ENCODE peak calls at places on chromosomes 5 and 9, in nine cellular contexts. E is fibroblast of mammary gland, V is mucosa of descending colon, C is A549, P is sigmoid colon, K is HCT116, Q is gastrocnemius medialis, O is tibial nerve, X is mesendoderm. I is an unnamed sample.

GRCh38 chr5:96247097-96247675 is 185.9 kb downstream of the PCSK1 start:
- DNase-seq in O (no peak), Q (no peak), C (no peak), K (no peak), P (no peak), V (no peak), E (peak), X (peak), I (no peak)

GRCh38 chr9:17802249-17802857 is 223.5 kb downstream of the SH3GL2 start:
- DNase-seq in P (no peak), Q (no peak), X (peak), E (peak), C (peak), V (no peak), O (no peak), K (no peak), I (no peak)

GRCh38 chr9:118595719-118596305 is 773.4 kb downstream of the BRINP1 start:
- DNase-seq in X (peak), C (peak), K (no peak), Q (no peak), P (peak), E (peak), O (no peak), V (no peak), I (peak)

GRCh38 chr5:160514866-160515265 is 93.2 kb downstream of the PTTG1 start:
- DNase-seq in Q (no peak), P (no peak), C (no peak), X (peak), E (no peak), K (no peak), O (no peak), V (no peak), I (no peak)

GRCh38 chr5:68215888-68216736 is 556 bp downstream of the PIK3R1 start:
- DNase-seq in V (peak), O (no peak), C (peak), K (no peak), Q (peak), E (no peak), P (peak), X (peak), I (peak)

GRCh38 chr9:127225747-127226646 is 38.6 kb upstream of the GARNL3 start:
- DNase-seq in K (no peak), E (peak), P (no peak), X (peak), V (no peak), O (no peak), C (no peak), Q (no peak), I (peak)

GRCh38 chr5:67416133-67416937 is 219.7 kb upstream of the CD180 start:
- DNase-seq in O (no peak), K (no peak), C (no peak), E (no peak), V (no peak), P (no peak), Q (no peak), X (peak), I (peak)

GRCh38 chr5:122674412-122674811 is 100.5 kb upstream of the SNX2 start:
- DNase-seq in V (no peak), O (no peak), E (peak), K (no peak), P (no peak), Q (no peak), X (no peak), C (no peak), I (no peak)

GRCh38 chr9:133577463-133578112 is 31.6 kb downstream of the FAM163B start:
- DNase-seq in Q (no peak), E (no peak), P (no peak), C (no peak), X (no peak), K (no peak), V (no peak), O (no peak), I (no peak)

GRCh38 chr5:181261320-181262085 is 560 bp upstream of the TRIM52 start:
- DNase-seq in V (peak), K (peak), P (peak), O (peak), E (peak), X (peak), Q (no peak), C (peak), I (peak)

GRCh38 chr9:73093740-73094379 is 57.8 kb upstream of the ANXA1 start:
- DNase-seq in X (no peak), K (no peak), E (peak), V (no peak), C (no peak), Q (no peak), O (no peak), P (no peak), I (no peak)

GRCh38 chr5:72205431-72206009 is 98.2 kb downstream of the MAP1B start:
- DNase-seq in V (no peak), O (no peak), X (no peak), C (no peak), P (no peak), Q (no peak), E (no peak), K (no peak), I (no peak)

GRCh38 chr5:111013011-111013410 is 58.5 kb upstream of the TSLP start:
- DNase-seq in V (no peak), C (no peak), Q (no peak), P (no peak), E (no peak), K (no peak), X (no peak), O (no peak), I (no peak)

DNA sequence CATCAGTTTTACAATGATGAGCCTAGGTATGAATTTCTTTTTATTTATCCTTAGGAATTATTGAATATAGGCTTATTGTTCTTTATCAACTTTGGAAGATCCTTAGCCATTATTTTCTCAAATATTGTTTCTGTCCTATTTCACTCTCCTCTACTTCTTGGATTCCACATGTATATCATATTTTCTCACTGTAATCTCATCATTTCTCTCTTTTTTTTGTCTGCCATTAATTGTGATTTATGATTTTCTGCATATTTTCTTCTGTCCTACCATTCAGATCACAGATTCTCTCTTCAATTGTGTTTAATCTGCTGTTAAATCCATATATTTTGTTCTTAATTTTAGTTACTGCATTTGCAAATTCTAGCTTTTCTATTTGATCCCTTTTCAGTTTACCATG is 139.8 kb downstream of the ARRDC3 start:
- DNase-seq in P (no peak), E (no peak), K (no peak), O (no peak), Q (no peak), C (no peak), X (no peak), V (no peak), I (no peak)
- H3K4me3 ChIP-seq in P (no peak), E (no peak), K (no peak), O (no peak), Q (no peak), C (no peak), X (no peak), V (no peak), I (no peak)

GRCh38 chr9:14345586-14346237 is 31.8 kb upstream of the NFIB start:
- DNase-seq in V (no peak), C (no peak), E (no peak), X (no peak), O (no peak), P (no peak), Q (no peak), K (no peak), I (no peak)

GRCh38 chr9:14346826-14347407 is 33.0 kb upstream of the NFIB start:
- DNase-seq in O (no peak), Q (peak), V (no peak), E (no peak), X (peak), C (no peak), P (no peak), K (no peak), I (no peak)

GRCh38 chr9:14347408-14348224 is 33.7 kb upstream of the NFIB start:
- DNase-seq in X (peak), C (peak), P (peak), Q (peak), O (no peak), K (no peak), E (no peak), V (no peak), I (no peak)

GRCh38 chr9:14344846-14345585 is 31.1 kb upstream of the NFIB start:
- DNase-seq in V (no peak), C (no peak), Q (no peak), P (no peak), K (no peak), O (no peak), E (no peak), X (peak), I (no peak)

GRCh38 chr9:14346301-14346721 is 32.4 kb upstream of the NFIB start:
- DNase-seq in Q (peak), C (no peak), X (peak), V (no peak), O (no peak), E (no peak), K (no peak), P (no peak), I (no peak)
- H3K4me3 ChIP-seq in Q (peak), C (no peak), X (peak), V (no peak), O (peak), E (no peak), K (no peak), P (peak), I (no peak)

GRCh38 chr5:141354900-141355469 is at the start of gene PCDHGA4:
- DNase-seq in K (no peak), Q (no peak), C (no peak), P (no peak), O (no peak), E (peak), X (no peak), V (no peak), I (no peak)
- H3K4me3 ChIP-seq in K (no peak), Q (peak), C (no peak), P (peak), O (peak), E (peak), X (no peak), V (no peak), I (no peak)

GRCh38 chr5:143066556-143067281 is 296.5 kb downstream of the ARHGAP26 start:
- DNase-seq in K (no peak), O (peak), V (no peak), C (peak), E (peak), Q (peak), X (no peak), P (peak), I (peak)
- H3K4me3 ChIP-seq in K (no peak), O (no peak), V (no peak), C (no peak), E (no peak), Q (no peak), X (no peak), P (no peak), I (peak)

GRCh38 chr9:94140791-94141790 is 56.8 kb downstream of the PTPDC1 start:
- DNase-seq in K (no peak), O (no peak), E (peak), P (no peak), Q (no peak), X (peak), C (no peak), V (no peak), I (no peak)

GRCh38 chr9:94140418-94140780 is 56.1 kb downstream of the PTPDC1 start:
- DNase-seq in V (no peak), X (no peak), P (no peak), K (no peak), E (no peak), Q (no peak), O (no peak), C (no peak), I (no peak)

GRCh38 chr9:94134629-94135028 is 50.4 kb downstream of the PTPDC1 start:
- DNase-seq in E (no peak), X (no peak), P (no peak), C (no peak), Q (no peak), O (no peak), V (no peak), K (no peak), I (no peak)

GRCh38 chr9:94139672-94140417 is 55.6 kb downstream of the PTPDC1 start:
- DNase-seq in P (peak), Q (peak), X (no peak), C (peak), O (peak), V (peak), K (peak), E (peak), I (no peak)

DNA sequence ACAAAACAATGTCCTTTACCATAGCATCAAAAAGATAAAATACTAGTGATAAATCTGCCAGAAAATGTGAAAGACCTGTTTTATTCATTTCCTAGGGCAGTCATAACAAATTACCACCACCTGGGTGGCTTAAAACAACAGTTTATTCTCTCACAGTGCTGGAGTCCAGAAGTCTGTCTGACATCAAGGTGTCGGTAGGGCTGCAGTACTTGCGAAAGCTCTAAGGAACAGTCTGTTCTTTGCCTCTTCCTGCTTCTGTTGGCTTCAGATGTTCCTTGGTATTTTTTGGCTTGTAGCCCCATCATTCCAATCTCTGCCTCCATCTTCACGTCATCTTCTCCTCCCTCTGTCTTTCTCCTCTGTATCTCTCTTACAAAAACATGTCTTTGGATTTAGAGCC is 51.0 kb downstream of the PTPDC1 start:
- DNase-seq in X (no peak), P (peak), E (peak), K (no peak), O (peak), Q (peak), V (no peak), C (no peak), I (no peak)
- H3K4me3 ChIP-seq in X (no peak), P (no peak), E (no peak), K (no peak), O (no peak), Q (no peak), V (no peak), C (no peak), I (no peak)